ENCODE peak calls at places on chromosome 5, in four cellular contexts. F is IMR-90, L is vagina, D is uterus. O is an unnamed sample.

GRCh38 chr5:107466233-107466769 is 204.4 kb downstream of the EFNA5 start:
- DNase-seq in F (peak; percentile 66), L (no peak), D (peak; percentile 19), O (peak; percentile 40)

GRCh38 chr5:116378007-116378831 is 196.4 kb downstream of the SEMA6A start:
- DNase-seq in F (no peak), L (no peak), D (no peak), O (no peak)

GRCh38 chr5:122316652-122317051 is 4.6 kb downstream of the SNCAIP start:
- DNase-seq in F (no peak), L (no peak), D (no peak), O (no peak)

GRCh38 chr5:56024810-56025302 is 30.1 kb upstream of the IL6ST start:
- DNase-seq in F (no peak), L (no peak), D (no peak), O (no peak)

GRCh38 chr5:61790678-61791077 is 458.6 kb downstream of the ZSWIM6 start:
- DNase-seq in F (no peak), L (no peak), D (no peak), O (no peak)

GRCh38 chr5:143101740-143102386 is 301.6 kb downstream of the NR3C1 start:
- DNase-seq in F (no peak), L (no peak), D (no peak), O (no peak)

GRCh38 chr5:67166460-67166871 is 30.1 kb downstream of the CD180 start:
- DNase-seq in F (no peak), L (no peak), D (no peak), O (no peak)

GRCh38 chr5:136108131-136108739 is 24.4 kb upstream of the SMAD5 start:
- DNase-seq in F (no peak), L (peak; percentile 6), D (no peak), O (no peak)

GRCh38 chr5:156149203-156149602 is 177.8 kb upstream of the SGCD start:
- DNase-seq in F (peak; percentile 58), L (no peak), D (no peak), O (no peak)

GRCh38 chr5:74916831-74917710 is 50.9 kb upstream of the FAM169A start:
- DNase-seq in F (peak; percentile 48), L (no peak), D (no peak), O (no peak)

GRCh38 chr5:96565843-96566242 is 96.3 kb upstream of the CAST start:
- DNase-seq in F (peak; percentile 90), L (no peak), D (no peak), O (peak; percentile 16)

GRCh38 chr5:59246470-59247250 is 646.9 kb downstream of the PDE4D start:
- DNase-seq in F (peak; percentile 45), L (no peak), D (no peak), O (no peak)

GRCh38 chr5:15472116-15472515 is 27.9 kb upstream of the FBXL7 start:
- DNase-seq in F (no peak), L (no peak), D (no peak), O (no peak)

GRCh38 chr5:127746756-127747155 is 43.6 kb downstream of the CCDC192 start:
- DNase-seq in F (peak; percentile 55), L (no peak), D (no peak), O (no peak)

GRCh38 chr5:129767927-129768380 is 20.1 kb downstream of the MINAR2 start:
- DNase-seq in F (peak; percentile 86), L (no peak), D (peak; percentile 60), O (peak; percentile 19)

GRCh38 chr5:178230879-178231735 is 1.5 kb downstream of the PHYKPL start:
- DNase-seq in F (peak; percentile 51), L (no peak), D (peak; percentile 31), O (no peak)

GRCh38 chr5:162593881-162594280 is 526.3 kb downstream of the GABRG2 start:
- DNase-seq in F (no peak), L (no peak), D (no peak), O (no peak)

GRCh38 chr5:68377733-68378132 is 162.2 kb downstream of the PIK3R1 start:
- DNase-seq in F (no peak), L (no peak), D (no peak), O (no peak)

GRCh38 chr5:55171471-55171870 is 1.5 kb downstream of the CDC20B start:
- DNase-seq in F (no peak), L (no peak), D (no peak), O (no peak)

GRCh38 chr5:132753135-132753987 is 6.1 kb downstream of the CCNI2 start:
- DNase-seq in F (no peak), L (peak; percentile 61), D (no peak), O (no peak)

GRCh38 chr5:44821164-44821563 is 12.4 kb downstream of the MRPS30 start:
- DNase-seq in F (no peak), L (no peak), D (no peak), O (no peak)

GRCh38 chr5:104540448-104540847 is 977.9 kb upstream of the NUDT12 start:
- DNase-seq in F (peak; percentile 58), L (no peak), D (no peak), O (no peak)

GRCh38 chr5:179858586-179859427 is at the start of gene MRNIP:
- DNase-seq in F (peak; percentile 91), L (no peak), D (peak; percentile 96), O (peak; percentile 99)
- TF ChIP-seq POLR2A in F (peak; percentile 46), L (peak; percentile 31), D (peak; percentile 82), O (peak; percentile 69)

DNA sequence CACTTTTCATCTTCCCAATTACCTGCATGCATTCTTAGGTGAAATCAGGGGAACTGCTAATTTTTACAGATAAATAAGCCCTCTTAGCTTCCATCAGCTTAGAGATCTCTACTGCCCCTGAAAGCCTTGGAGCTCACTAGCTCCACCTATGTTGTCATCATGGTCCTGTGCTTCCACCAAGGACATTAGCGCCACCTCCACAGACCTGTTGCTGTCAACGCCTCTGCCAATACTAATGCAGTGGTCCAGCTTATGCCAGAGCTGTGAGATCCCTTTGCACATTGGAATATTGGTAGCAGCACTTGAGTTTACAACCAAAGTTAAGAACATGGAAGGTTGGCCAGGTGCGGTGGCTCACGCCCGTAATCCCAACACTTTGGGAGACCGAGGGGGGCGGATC is 7.7 kb upstream of the SHISAL2B start:
- DNase-seq in F (no peak), L (no peak), D (no peak), O (no peak)
- TF ChIP-seq POLR2A in F (no peak), L (no peak), D (no peak), O (no peak)

DNA sequence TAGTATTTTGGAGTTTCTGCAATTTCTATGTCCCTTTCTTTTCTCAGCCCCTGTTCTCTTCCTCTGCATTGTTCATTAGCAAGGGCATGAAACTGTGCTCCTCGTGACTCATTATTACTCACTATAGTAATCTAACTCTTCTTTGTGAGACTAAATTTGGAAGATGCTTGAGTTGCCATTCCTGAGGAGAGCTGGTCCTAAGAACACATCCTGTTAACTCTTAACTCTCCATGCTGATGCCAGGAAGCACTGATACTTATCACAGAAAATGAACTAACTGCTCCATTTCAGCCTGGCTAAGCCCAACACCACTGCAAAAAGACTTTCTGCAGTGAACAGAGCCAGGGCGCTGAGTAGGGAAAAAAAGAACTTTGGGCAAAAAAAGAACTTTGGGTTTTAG is 10.6 kb upstream of the CSNK1A1 start:
- DNase-seq in F (peak; percentile 98), L (no peak), D (no peak), O (peak; percentile 69)
- TF ChIP-seq POLR2A in F (no peak), L (no peak), D (no peak), O (no peak)

GRCh38 chr5:113788141-113788540 is 274.6 kb downstream of the YTHDC2 start:
- DNase-seq in F (no peak), L (no peak), D (no peak), O (no peak)

GRCh38 chr5:113789769-113790168 is 276.3 kb downstream of the YTHDC2 start:
- DNase-seq in F (no peak), L (no peak), D (no peak), O (no peak)
- TF ChIP-seq POLR2A in F (no peak), L (no peak), D (no peak), O (no peak)

DNA sequence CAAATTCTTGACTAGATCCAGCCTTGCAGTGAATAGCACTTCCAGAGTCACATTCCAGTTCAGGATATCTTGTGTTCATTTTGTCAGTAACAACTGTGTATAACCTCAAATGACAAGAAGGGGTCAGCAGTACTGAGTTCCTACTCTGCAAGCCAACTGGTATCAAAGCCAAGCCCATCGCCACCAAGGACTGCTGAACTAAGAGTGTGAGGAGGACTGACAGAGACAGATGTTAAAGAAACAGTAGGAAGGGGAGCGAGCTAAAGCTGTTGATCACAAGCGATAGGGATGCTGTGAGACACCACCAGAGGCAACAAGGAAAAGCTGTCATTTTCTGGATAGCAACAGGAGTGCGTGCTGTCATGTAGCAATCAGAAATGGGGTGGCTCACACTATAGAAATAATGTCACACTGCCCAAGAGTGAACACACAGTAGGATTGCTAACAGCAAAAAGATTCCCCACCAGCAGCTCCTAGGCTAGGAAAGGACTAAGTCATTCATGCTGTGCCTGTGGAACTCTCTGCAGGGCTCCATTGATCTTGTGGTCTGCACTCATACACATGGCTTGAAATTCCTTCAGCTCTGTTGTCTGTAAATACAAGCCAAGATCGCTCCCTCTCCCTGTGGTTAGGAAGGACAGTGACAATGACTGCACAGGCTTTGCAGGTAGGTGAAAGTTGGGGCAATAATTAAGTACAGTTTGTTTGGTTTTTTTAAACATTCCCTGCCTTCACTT is 658.6 kb downstream of the NR2F1-AS1 start:
- DNase-seq in F (no peak), L (no peak), D (no peak), O (no peak)
- TF ChIP-seq POLR2A in F (no peak), L (no peak), D (no peak), O (no peak)